ENCODE peak calls at places on chromosomes 7 and 10, in ten cellular contexts. O, T, V, S, F, Z, I, Q, C and R are unnamed samples.

GRCh38 chr7:100476903-100477870 is 1.8 kb downstream of the TSC22D4 start:
- DNase-seq in I (no peak), C (no peak), O (no peak), F (no peak), V (no peak), S (no peak), Q (no peak), T (no peak), Z (no peak), R (no peak)

GRCh38 chr7:147586526-147586925 is 1004.0 kb upstream of the C7orf33 start:
- DNase-seq in O (no peak), C (no peak), Q (no peak), F (no peak), S (no peak), Z (no peak), T (no peak), I (no peak), V (no peak), R (no peak)

GRCh38 chr7:158300427-158300826 is 287.2 kb downstream of the PTPRN2 start:
- DNase-seq in I (no peak), O (no peak), Q (no peak), T (no peak), F (no peak), C (no peak), Z (no peak), S (no peak), V (no peak), R (no peak)

GRCh38 chr10:93894516-93895378 is 969 bp downstream of the SLC35G1 start:
- DNase-seq in V (no peak), S (no peak), F (no peak), C (no peak), Z (peak; percentile 40), T (no peak), I (no peak), O (no peak), Q (peak; percentile 7), R (no peak)

GRCh38 chr7:29881724-29882123 is 75.4 kb downstream of the WIPF3 start:
- DNase-seq in T (no peak), O (no peak), Q (no peak), C (no peak), I (no peak), F (no peak), Z (no peak), V (no peak), S (peak; percentile 48), R (no peak)

GRCh38 chr7:92634125-92634710 is 44.0 kb upstream of the FAM133B start:
- DNase-seq in I (no peak), Z (no peak), Q (peak; percentile 40), C (no peak), V (no peak), F (no peak), O (no peak), T (no peak), S (no peak), R (no peak)

GRCh38 chr10:121808835-121809234 is 119.0 kb downstream of the ATE1 start:
- DNase-seq in T (no peak), F (no peak), C (no peak), Z (no peak), I (no peak), S (no peak), Q (no peak), O (no peak), V (no peak), R (no peak)

GRCh38 chr7:34501161-34501560 is 156.9 kb upstream of the NPSR1 start:
- DNase-seq in T (no peak), Q (no peak), O (no peak), C (no peak), F (no peak), V (no peak), I (no peak), Z (no peak), S (no peak), R (no peak)

GRCh38 chr7:114574384-114574783 is 159.8 kb downstream of the FOXP2 start:
- DNase-seq in I (no peak), O (no peak), Q (no peak), V (no peak), Z (no peak), F (no peak), T (no peak), S (no peak), C (no peak), R (no peak)

GRCh38 chr10:47340613-47341170 is 7.5 kb upstream of the RBP3 start:
- DNase-seq in O (peak; percentile 62), F (no peak), C (peak; percentile 52), I (peak; percentile 90), S (peak; percentile 66), T (peak; percentile 46), Z (no peak), Q (no peak), V (peak; percentile 68), R (no peak)

GRCh38 chr10:91146146-91146545 is 74.3 kb upstream of the PCGF5 start:
- DNase-seq in O (no peak), I (no peak), C (no peak), T (no peak), V (no peak), Q (no peak), Z (no peak), F (no peak), S (no peak), R (no peak)

GRCh38 chr7:50864694-50865093 is 82.0 kb upstream of the GRB10 start:
- DNase-seq in V (no peak), T (no peak), F (no peak), I (no peak), Q (no peak), O (no peak), Z (no peak), S (peak; percentile 8), C (no peak), R (no peak)

GRCh38 chr10:68665841-68666240 is 55.2 kb upstream of the CCAR1 start:
- DNase-seq in Q (no peak), S (no peak), C (no peak), I (no peak), F (no peak), T (no peak), Z (no peak), V (no peak), O (no peak), R (peak; percentile 50)

GRCh38 chr10:28087675-28088351 is 88.9 kb upstream of the ODAD2 start:
- DNase-seq in I (no peak), S (no peak), Z (no peak), T (no peak), F (no peak), V (no peak), O (no peak), Q (no peak), C (no peak), R (no peak)

GRCh38 chr10:26544932-26545331 is 106.8 kb downstream of the APBB1IP start:
- DNase-seq in T (no peak), I (no peak), Q (peak; percentile 33), V (no peak), C (no peak), F (no peak), S (no peak), O (no peak), Z (no peak), R (no peak)

GRCh38 chr10:90751107-90751997 is 106.5 kb downstream of the HTR7 start:
- DNase-seq in F (peak; percentile 39), V (peak; percentile 38), Z (no peak), S (peak; percentile 58), C (no peak), O (no peak), T (peak; percentile 60), I (peak; percentile 66), Q (no peak), R (no peak)

GRCh38 chr10:24822557-24822956 is 98.9 kb upstream of the ARHGAP21 start:
- DNase-seq in Q (peak; percentile 20), F (no peak), S (no peak), O (no peak), Z (no peak), T (no peak), V (no peak), I (no peak), C (no peak), R (no peak)

GRCh38 chr10:14975672-14976273 is 16.6 kb downstream of the MEIG1 start:
- DNase-seq in O (no peak), V (no peak), S (no peak), C (no peak), Q (no peak), T (no peak), Z (no peak), I (no peak), F (no peak), R (no peak)
- TF ChIP-seq CTCF in O (no peak), V (peak; percentile 47), S (peak; percentile 11), C (peak; percentile 14), Q (peak; percentile 34), T (peak; percentile 40), Z (no peak), I (no peak), F (no peak), R (peak; percentile 24)

DNA sequence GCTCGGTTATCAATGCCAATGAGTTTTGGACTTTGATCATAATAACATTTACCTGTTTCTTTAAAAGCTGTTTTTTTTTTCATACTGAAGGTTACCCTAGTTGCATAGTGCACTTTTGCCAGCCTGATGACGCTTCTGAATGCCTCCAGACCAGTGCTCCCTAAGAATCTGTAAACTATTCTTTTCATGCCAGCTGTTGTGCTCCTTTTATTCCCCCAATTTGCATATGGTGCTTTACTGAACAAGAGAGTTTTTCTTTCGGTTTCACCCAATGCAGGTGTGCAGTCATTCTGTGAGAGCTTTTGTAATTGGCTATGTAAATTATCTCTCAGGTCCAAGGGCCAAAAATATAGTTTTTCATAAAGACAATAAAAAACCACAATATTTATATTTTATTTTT is 48.1 kb upstream of the GLCCI1 start:
- DNase-seq in Z (peak; percentile 53), S (no peak), Q (peak; percentile 54), T (peak; percentile 97), V (no peak), C (no peak), F (no peak), I (no peak), O (no peak), R (no peak)
- H3K4me3 ChIP-seq in Z (peak overlapping the region; percentile 18), S (no peak overlapping the region), Q (no peak overlapping the region), T (no peak overlapping the region), V (no peak overlapping the region), C (no peak overlapping the region), F (no peak overlapping the region), I (no peak overlapping the region), O (no peak overlapping the region), R (no peak overlapping the region)

DNA sequence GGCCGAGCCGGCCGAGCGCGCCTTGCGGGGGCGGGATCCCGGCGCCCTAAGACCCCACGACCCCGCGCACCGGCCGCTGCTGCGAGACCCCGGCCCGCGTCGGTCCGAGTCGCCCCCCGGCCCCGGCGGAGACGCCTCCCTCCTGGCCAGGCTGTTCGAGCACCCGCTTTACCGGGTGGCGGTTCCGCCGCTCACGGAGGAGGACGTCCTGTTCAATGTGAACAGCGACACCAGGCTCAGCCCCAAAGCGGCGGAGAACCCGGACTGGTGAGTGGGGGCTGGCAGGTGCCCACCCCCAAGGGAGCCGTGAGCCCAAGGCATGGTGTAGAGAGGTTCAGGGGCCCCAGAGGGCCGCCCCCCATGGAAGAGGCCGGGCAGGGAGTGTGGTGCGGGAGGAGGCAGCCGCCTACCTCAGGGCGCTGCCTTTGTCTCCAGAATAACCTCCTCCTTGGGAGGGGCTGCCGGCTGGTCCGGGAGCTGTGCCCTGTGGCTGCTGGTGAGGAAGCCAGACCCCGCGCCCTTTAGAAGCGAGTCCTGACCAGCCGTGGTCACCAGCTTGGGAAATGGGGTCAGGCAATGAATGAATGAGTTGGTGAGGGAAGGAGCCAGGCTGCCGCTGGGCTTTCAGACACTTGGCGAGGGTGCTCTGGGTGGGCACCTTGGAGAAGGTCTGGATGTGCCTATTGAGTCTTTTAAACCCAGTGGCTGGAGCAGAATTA is 1.3 kb downstream of the FAM20C start:
- DNase-seq in T (no peak), F (no peak), S (no peak), V (no peak), C (no peak), Z (no peak), I (no peak), O (no peak), Q (no peak), R (no peak)
- H3K27me3 ChIP-seq in T (no peaks in the 10 kb centered on the region), F (no peaks in the 10 kb centered on the region), S (peaks cover 15% of the 10 kb centered on the region), V (no peaks in the 10 kb centered on the region), C (no peaks in the 10 kb centered on the region), Z (no peaks in the 10 kb centered on the region), I (no peaks in the 10 kb centered on the region), O (no peaks in the 10 kb centered on the region), Q (peaks cover 6% of the 10 kb centered on the region), R (no peaks in the 10 kb centered on the region)

GRCh38 chr10:119198438-119198837 is 8.9 kb upstream of the GRK5 start:
- DNase-seq in Z (no peak), S (no peak), Q (no peak), T (peak; percentile 40), C (no peak), F (no peak), V (no peak), O (no peak), I (no peak), R (no peak)
- TF ChIP-seq CTCF in Z (peak; percentile 42), S (peak; percentile 65), Q (peak; percentile 73), T (peak; percentile 64), C (peak; percentile 43), F (no peak), V (peak; percentile 73), O (no peak), I (peak; percentile 17), R (peak; percentile 35)